ENCODE peak calls at places on chromosomes 13 and 19, in four cellular contexts. One of them, this sample, is unnamed.

GRCh38 chr13:113187905-113188595 is 20.4 kb downstream of the PCID2 start:
- DNase-seq in AG10803: no peak
- DNase-seq in SK-N-SH: no peak
- DNase-seq in CD8-positive, alpha-beta memory T cell: no peak
- DNase-seq in this sample: peak

GRCh38 chr13:46168341-46168740 is 13.6 kb downstream of the LCP1 start:
- DNase-seq in AG10803: no peak
- DNase-seq in SK-N-SH: no peak
- DNase-seq in CD8-positive, alpha-beta memory T cell: peak
- DNase-seq in this sample: no peak

GRCh38 chr19:39211731-39212376 is 7.8 kb upstream of the SYCN start:
- DNase-seq in AG10803: no peak
- DNase-seq in SK-N-SH: peak
- DNase-seq in CD8-positive, alpha-beta memory T cell: no peak
- DNase-seq in this sample: peak

GRCh38 chr19:6930190-6930589 is 42.8 kb downstream of the ADGRE1 start:
- DNase-seq in AG10803: no peak
- DNase-seq in SK-N-SH: no peak
- DNase-seq in CD8-positive, alpha-beta memory T cell: no peak
- DNase-seq in this sample: no peak

GRCh38 chr19:40740747-40741146 is 9.5 kb downstream of the ACTMAP start:
- DNase-seq in AG10803: peak
- DNase-seq in SK-N-SH: no peak
- DNase-seq in CD8-positive, alpha-beta memory T cell: no peak
- DNase-seq in this sample: peak

GRCh38 chr13:24233351-24233901 is 72.9 kb downstream of the SPATA13 start:
- DNase-seq in AG10803: peak
- DNase-seq in SK-N-SH: no peak
- DNase-seq in CD8-positive, alpha-beta memory T cell: no peak
- DNase-seq in this sample: peak

GRCh38 chr19:48872884-48873475 is 759 bp downstream of the PPP1R15A start:
- DNase-seq in AG10803: peak
- DNase-seq in SK-N-SH: peak
- DNase-seq in CD8-positive, alpha-beta memory T cell: peak
- DNase-seq in this sample: peak

GRCh38 chr19:14183741-14184395 is 22.1 kb downstream of the ADGRL1 start:
- DNase-seq in AG10803: no peak
- DNase-seq in SK-N-SH: peak
- DNase-seq in CD8-positive, alpha-beta memory T cell: no peak
- DNase-seq in this sample: no peak

GRCh38 chr19:10295847-10296591 is 6.3 kb downstream of the ICAM5 start:
- DNase-seq in AG10803: no peak
- DNase-seq in SK-N-SH: peak
- DNase-seq in CD8-positive, alpha-beta memory T cell: no peak
- DNase-seq in this sample: no peak

GRCh38 chr13:79128158-79128557 is 277.9 kb downstream of the RBM26 start:
- DNase-seq in AG10803: peak
- DNase-seq in SK-N-SH: no peak
- DNase-seq in CD8-positive, alpha-beta memory T cell: no peak
- DNase-seq in this sample: peak

GRCh38 chr19:11736696-11737095 is 2.0 kb downstream of the ZNF823 start:
- DNase-seq in AG10803: peak
- DNase-seq in SK-N-SH: peak
- DNase-seq in CD8-positive, alpha-beta memory T cell: no peak
- DNase-seq in this sample: peak

GRCh38 chr19:788821-789472 is 8.3 kb upstream of the PTBP1 start:
- DNase-seq in AG10803: peak
- DNase-seq in SK-N-SH: peak
- DNase-seq in CD8-positive, alpha-beta memory T cell: no peak
- DNase-seq in this sample: no peak

DNA sequence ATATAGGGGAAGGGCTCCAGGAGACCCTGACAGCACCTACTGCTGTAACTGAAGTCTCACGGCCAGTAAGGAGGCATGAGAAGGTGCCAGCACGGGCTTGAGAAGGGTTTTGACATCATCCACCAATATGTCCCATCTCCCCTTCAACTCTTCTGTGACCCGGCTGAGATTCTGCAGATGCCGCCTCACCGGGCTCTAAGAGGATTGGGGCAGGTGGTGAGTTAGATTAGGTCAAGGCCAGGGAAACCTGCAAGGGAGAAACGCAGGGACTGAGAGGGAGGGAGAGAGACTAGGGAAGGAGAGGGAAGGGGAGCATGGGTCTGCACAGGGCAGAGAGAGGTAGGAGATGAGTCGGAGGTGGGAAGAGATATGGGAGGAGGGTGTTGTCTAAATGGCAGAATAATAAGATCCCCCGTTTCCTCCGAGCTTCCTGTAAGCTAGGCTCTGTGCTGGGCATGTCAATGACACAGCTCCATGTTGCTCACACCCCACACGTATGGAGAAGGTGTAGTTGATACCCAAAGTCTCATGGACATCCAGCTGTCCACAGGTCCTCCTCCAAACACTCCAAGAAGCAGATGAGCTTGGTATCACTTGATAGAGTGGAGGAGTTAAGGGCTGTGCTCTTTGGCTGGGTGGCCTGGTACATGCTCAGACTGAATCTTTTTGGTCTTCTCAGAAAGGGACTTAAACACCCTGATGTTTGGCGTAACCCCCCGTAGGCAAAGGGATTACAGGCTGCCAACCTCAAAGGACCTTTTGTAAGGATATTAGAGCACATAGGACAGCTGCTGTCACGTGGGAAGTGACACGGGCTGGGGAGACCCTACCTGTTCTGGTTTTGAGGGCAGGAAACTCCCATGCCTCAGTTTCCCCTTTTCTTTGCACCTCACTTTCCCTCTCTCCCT is 6.1 kb downstream of the TPRX1 start:
- DNase-seq in AG10803: no peak
- DNase-seq in SK-N-SH: no peak
- DNase-seq in CD8-positive, alpha-beta memory T cell: no peak
- DNase-seq in this sample: no peak
- H3K4me3 ChIP-seq in AG10803: no peak
- H3K4me3 ChIP-seq in SK-N-SH: no peak
- H3K4me3 ChIP-seq in CD8-positive, alpha-beta memory T cell: no peak
- H3K4me3 ChIP-seq in this sample: no peak

GRCh38 chr13:21616205-21616604 is 12.2 kb upstream of the MICU2 start:
- DNase-seq in AG10803: no peak
- DNase-seq in SK-N-SH: no peak
- DNase-seq in CD8-positive, alpha-beta memory T cell: no peak
- DNase-seq in this sample: no peak
- H3K4me3 ChIP-seq in AG10803: no peak
- H3K4me3 ChIP-seq in SK-N-SH: no peak
- H3K4me3 ChIP-seq in CD8-positive, alpha-beta memory T cell: no peak
- H3K4me3 ChIP-seq in this sample: no peak

GRCh38 chr13:51647067-51647466 is 62.8 kb downstream of the WDFY2 start:
- DNase-seq in AG10803: no peak
- DNase-seq in SK-N-SH: no peak
- DNase-seq in CD8-positive, alpha-beta memory T cell: no peak
- DNase-seq in this sample: no peak
- H3K4me3 ChIP-seq in AG10803: no peak
- H3K4me3 ChIP-seq in SK-N-SH: no peak
- H3K4me3 ChIP-seq in CD8-positive, alpha-beta memory T cell: no peak
- H3K4me3 ChIP-seq in this sample: no peak

GRCh38 chr13:109271991-109272454 is 514.4 kb downstream of the IRS2 start:
- DNase-seq in AG10803: no peak
- DNase-seq in SK-N-SH: no peak
- DNase-seq in CD8-positive, alpha-beta memory T cell: no peak
- DNase-seq in this sample: no peak

GRCh38 chr13:109271555-109271954 is 514.8 kb downstream of the IRS2 start:
- DNase-seq in AG10803: no peak
- DNase-seq in SK-N-SH: no peak
- DNase-seq in CD8-positive, alpha-beta memory T cell: no peak
- DNase-seq in this sample: no peak

GRCh38 chr13:109272595-109273325 is 513.6 kb downstream of the IRS2 start:
- DNase-seq in AG10803: no peak
- DNase-seq in SK-N-SH: no peak
- DNase-seq in CD8-positive, alpha-beta memory T cell: no peak
- DNase-seq in this sample: no peak

GRCh38 chr13:109273326-109273751 is 513.0 kb downstream of the IRS2 start:
- DNase-seq in AG10803: peak
- DNase-seq in SK-N-SH: no peak
- DNase-seq in CD8-positive, alpha-beta memory T cell: no peak
- DNase-seq in this sample: no peak

GRCh38 chr13:109271061-109271460 is 515.3 kb downstream of the IRS2 start:
- DNase-seq in AG10803: peak
- DNase-seq in SK-N-SH: no peak
- DNase-seq in CD8-positive, alpha-beta memory T cell: no peak
- DNase-seq in this sample: no peak
- H3K4me3 ChIP-seq in AG10803: no peak
- H3K4me3 ChIP-seq in SK-N-SH: no peak
- H3K4me3 ChIP-seq in CD8-positive, alpha-beta memory T cell: no peak
- H3K4me3 ChIP-seq in this sample: no peak

DNA sequence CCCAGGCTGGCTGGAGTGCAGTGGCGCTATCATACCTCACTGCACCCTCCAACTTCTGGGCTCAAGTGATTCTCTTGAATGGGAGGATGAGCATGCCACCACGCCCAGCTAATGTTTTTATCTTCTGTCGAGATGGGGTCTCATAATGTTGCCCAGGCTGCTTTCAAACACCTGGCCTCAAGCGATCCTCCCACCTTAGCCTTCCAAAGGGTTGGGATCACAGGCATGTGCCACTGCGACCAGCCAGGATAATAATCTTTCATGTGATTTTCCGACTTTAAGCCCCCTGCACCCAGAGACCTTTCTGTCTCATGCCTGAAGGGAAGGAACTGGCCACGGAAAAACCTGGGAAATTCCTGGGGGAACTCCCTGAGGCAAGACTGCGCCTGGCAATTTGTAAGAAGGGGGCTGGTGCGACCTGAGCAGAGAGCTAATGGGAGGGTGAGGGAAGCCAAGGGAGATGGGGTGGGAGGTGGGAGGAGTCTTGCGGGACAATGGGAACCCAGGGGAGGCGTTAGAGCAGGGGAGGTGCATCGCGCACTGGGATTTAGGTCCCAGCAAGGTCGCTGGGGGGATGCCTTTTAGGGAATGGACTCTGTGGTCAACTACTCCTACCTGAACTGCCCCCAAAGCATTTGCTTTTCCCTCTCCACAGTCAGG is 1.2 kb upstream of the CCDC124 start:
- DNase-seq in AG10803: no peak
- DNase-seq in SK-N-SH: no peak
- DNase-seq in CD8-positive, alpha-beta memory T cell: no peak
- DNase-seq in this sample: no peak
- H3K4me3 ChIP-seq in AG10803: peak
- H3K4me3 ChIP-seq in SK-N-SH: no peak
- H3K4me3 ChIP-seq in CD8-positive, alpha-beta memory T cell: peak
- H3K4me3 ChIP-seq in this sample: no peak

DNA sequence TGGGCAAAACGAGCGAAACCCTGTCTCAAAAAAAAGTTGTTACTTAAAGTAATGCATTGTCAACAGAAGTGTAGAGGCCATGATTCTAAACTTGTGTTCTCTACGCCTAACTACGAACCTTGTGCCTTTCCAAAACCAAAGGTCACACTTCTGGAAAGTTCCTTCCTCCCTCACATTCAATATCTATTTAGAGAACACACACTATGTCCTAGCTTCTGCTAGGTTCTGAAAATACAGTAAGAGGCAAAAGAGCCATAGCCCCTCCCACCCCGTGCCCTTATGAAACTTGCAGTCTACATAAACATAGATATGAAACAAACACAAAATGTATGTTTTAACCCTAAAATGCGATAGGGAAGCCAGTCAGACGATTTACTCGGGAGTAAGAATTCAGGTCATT is 36.4 kb downstream of the RNF6 start:
- DNase-seq in AG10803: no peak
- DNase-seq in SK-N-SH: no peak
- DNase-seq in CD8-positive, alpha-beta memory T cell: no peak
- DNase-seq in this sample: no peak
- H3K4me3 ChIP-seq in AG10803: peak
- H3K4me3 ChIP-seq in SK-N-SH: peak
- H3K4me3 ChIP-seq in CD8-positive, alpha-beta memory T cell: peak
- H3K4me3 ChIP-seq in this sample: peak

GRCh38 chr19:47430041-47430802 is 10.9 kb upstream of the MEIS3 start:
- DNase-seq in AG10803: peak
- DNase-seq in SK-N-SH: no peak
- DNase-seq in CD8-positive, alpha-beta memory T cell: no peak
- DNase-seq in this sample: no peak
- H3K4me3 ChIP-seq in AG10803: peak
- H3K4me3 ChIP-seq in SK-N-SH: no peak
- H3K4me3 ChIP-seq in CD8-positive, alpha-beta memory T cell: no peak
- H3K4me3 ChIP-seq in this sample: no peak

DNA sequence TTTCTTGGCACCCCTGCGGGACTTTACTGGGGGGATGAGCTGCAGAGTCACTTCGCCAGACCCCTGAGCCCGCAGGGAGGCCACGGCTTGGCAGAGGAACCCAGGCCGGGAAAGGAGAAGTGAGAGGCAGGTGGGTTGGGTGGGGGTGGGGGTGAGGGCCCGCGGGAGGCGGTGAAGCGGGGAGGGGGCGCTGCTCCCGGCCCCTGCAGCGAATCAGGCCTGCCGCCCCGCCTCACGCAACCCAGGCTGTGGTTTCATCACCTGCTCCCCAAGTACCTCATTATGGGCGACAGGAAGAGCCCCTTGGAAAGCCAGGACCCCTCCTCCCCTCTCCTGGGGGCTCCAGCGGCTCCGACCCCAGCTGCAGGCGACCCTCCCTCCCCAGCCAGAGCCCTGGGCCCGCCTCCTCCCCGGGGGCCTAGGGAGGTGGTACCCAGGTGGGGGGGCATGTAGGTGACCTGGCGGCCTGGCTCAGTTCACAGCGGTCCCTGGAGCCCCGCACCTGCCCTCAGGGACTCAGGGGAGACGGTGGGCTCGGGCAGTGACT is 9.5 kb downstream of the MEF2B start:
- DNase-seq in AG10803: no peak
- DNase-seq in SK-N-SH: no peak
- DNase-seq in CD8-positive, alpha-beta memory T cell: no peak
- DNase-seq in this sample: no peak
- H3K4me3 ChIP-seq in AG10803: no peak
- H3K4me3 ChIP-seq in SK-N-SH: no peak
- H3K4me3 ChIP-seq in CD8-positive, alpha-beta memory T cell: no peak
- H3K4me3 ChIP-seq in this sample: no peak

GRCh38 chr13:100100115-100100879 is 11.4 kb downstream of the PCCA start:
- DNase-seq in AG10803: peak
- DNase-seq in SK-N-SH: no peak
- DNase-seq in CD8-positive, alpha-beta memory T cell: no peak
- DNase-seq in this sample: peak
- H3K4me3 ChIP-seq in AG10803: no peak
- H3K4me3 ChIP-seq in SK-N-SH: no peak
- H3K4me3 ChIP-seq in CD8-positive, alpha-beta memory T cell: no peak
- H3K4me3 ChIP-seq in this sample: no peak

GRCh38 chr13:28159057-28159456 is 20.7 kb downstream of the PAN3 start:
- DNase-seq in AG10803: no peak
- DNase-seq in SK-N-SH: no peak
- DNase-seq in CD8-positive, alpha-beta memory T cell: no peak
- DNase-seq in this sample: no peak

GRCh38 chr13:28163587-28163986 is 25.2 kb downstream of the PAN3 start:
- DNase-seq in AG10803: no peak
- DNase-seq in SK-N-SH: no peak
- DNase-seq in CD8-positive, alpha-beta memory T cell: no peak
- DNase-seq in this sample: no peak

DNA sequence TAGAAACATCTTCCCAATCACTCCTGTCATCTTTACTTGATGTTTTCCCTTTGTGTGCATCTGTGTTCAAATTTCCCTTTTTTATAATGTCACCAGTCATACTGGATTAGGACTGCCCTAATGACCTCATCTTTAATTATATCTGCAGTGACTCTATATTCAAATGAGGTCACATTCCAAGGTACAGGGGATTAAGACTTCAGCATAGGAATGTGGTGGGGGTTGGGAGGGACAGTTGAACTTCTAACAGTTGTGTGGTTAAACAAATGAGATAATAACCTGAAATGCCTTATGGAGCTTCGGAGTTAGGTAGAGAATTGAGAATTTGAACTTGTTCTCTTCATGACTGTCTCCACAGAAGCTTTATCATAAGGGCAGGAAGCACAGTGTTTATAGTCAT is 23.0 kb downstream of the PAN3 start:
- DNase-seq in AG10803: peak
- DNase-seq in SK-N-SH: no peak
- DNase-seq in CD8-positive, alpha-beta memory T cell: no peak
- DNase-seq in this sample: no peak
- H3K4me3 ChIP-seq in AG10803: no peak
- H3K4me3 ChIP-seq in SK-N-SH: no peak
- H3K4me3 ChIP-seq in CD8-positive, alpha-beta memory T cell: no peak
- H3K4me3 ChIP-seq in this sample: no peak

This sample was measured in MG63.